ENCODE peak calls at places on chromosomes 7 and 10, in nine cellular contexts. One of them, this sample, is unnamed. For H3K9me3, the result is how much of the 10 kb centered on the place peaks cover.

GRCh38 chr10:128694532-128694931 is 568.3 kb upstream of the MKI67 start:
- DNase-seq in spleen: no peak
- DNase-seq in MM.1S: no peak
- DNase-seq in PC-3: no peak
- DNase-seq in fibroblast of lung: no peak
- DNase-seq in stomach: no peak
- DNase-seq in colonic mucosa: no peak
- DNase-seq in IMR-90: no peak
- DNase-seq in cardiac muscle cell: no peak
- DNase-seq in this sample: no peak

GRCh38 chr7:66859794-66860645 is 61.0 kb upstream of the TMEM248 start:
- DNase-seq in spleen: no peak
- DNase-seq in MM.1S: peak
- DNase-seq in PC-3: no peak
- DNase-seq in fibroblast of lung: peak
- DNase-seq in stomach: no peak
- DNase-seq in colonic mucosa: no peak
- DNase-seq in IMR-90: peak
- DNase-seq in cardiac muscle cell: peak
- DNase-seq in this sample: no peak

GRCh38 chr7:88095-88926 is 104.1 kb upstream of the FAM20C start:
- DNase-seq in spleen: no peak
- DNase-seq in MM.1S: no peak
- DNase-seq in PC-3: no peak
- DNase-seq in fibroblast of lung: no peak
- DNase-seq in stomach: no peak
- DNase-seq in colonic mucosa: no peak
- DNase-seq in IMR-90: no peak
- DNase-seq in cardiac muscle cell: peak
- DNase-seq in this sample: no peak

GRCh38 chr10:125692246-125692931 is 9.4 kb upstream of the TEX36 start:
- DNase-seq in spleen: no peak
- DNase-seq in MM.1S: no peak
- DNase-seq in PC-3: no peak
- DNase-seq in fibroblast of lung: peak
- DNase-seq in stomach: no peak
- DNase-seq in colonic mucosa: no peak
- DNase-seq in IMR-90: peak
- DNase-seq in cardiac muscle cell: no peak
- DNase-seq in this sample: no peak

GRCh38 chr10:117413928-117414618 is 38.8 kb upstream of the PDZD8 start:
- DNase-seq in spleen: no peak
- DNase-seq in MM.1S: no peak
- DNase-seq in PC-3: peak
- DNase-seq in fibroblast of lung: peak
- DNase-seq in stomach: no peak
- DNase-seq in colonic mucosa: no peak
- DNase-seq in IMR-90: no peak
- DNase-seq in cardiac muscle cell: no peak
- DNase-seq in this sample: no peak

GRCh38 chr7:70037171-70037933 is 439.1 kb downstream of the AUTS2 start:
- DNase-seq in spleen: no peak
- DNase-seq in MM.1S: no peak
- DNase-seq in PC-3: no peak
- DNase-seq in fibroblast of lung: peak
- DNase-seq in stomach: no peak
- DNase-seq in colonic mucosa: no peak
- DNase-seq in IMR-90: no peak
- DNase-seq in cardiac muscle cell: no peak
- DNase-seq in this sample: no peak

GRCh38 chr10:19815036-19815435 is 1.2 kb upstream of the PLXDC2 start:
- DNase-seq in spleen: no peak
- DNase-seq in MM.1S: no peak
- DNase-seq in PC-3: no peak
- DNase-seq in fibroblast of lung: no peak
- DNase-seq in stomach: no peak
- DNase-seq in colonic mucosa: no peak
- DNase-seq in IMR-90: no peak
- DNase-seq in cardiac muscle cell: no peak
- DNase-seq in this sample: no peak

GRCh38 chr7:22251906-22252495 is 105.0 kb downstream of the RAPGEF5 start:
- DNase-seq in spleen: no peak
- DNase-seq in MM.1S: no peak
- DNase-seq in PC-3: no peak
- DNase-seq in fibroblast of lung: no peak
- DNase-seq in stomach: no peak
- DNase-seq in colonic mucosa: no peak
- DNase-seq in IMR-90: no peak
- DNase-seq in cardiac muscle cell: peak
- DNase-seq in this sample: no peak

GRCh38 chr7:155456772-155457543 is 971 bp upstream of the EN2 start:
- DNase-seq in spleen: peak
- DNase-seq in MM.1S: no peak
- DNase-seq in PC-3: peak
- DNase-seq in fibroblast of lung: peak
- DNase-seq in stomach: peak
- DNase-seq in colonic mucosa: peak
- DNase-seq in IMR-90: peak
- DNase-seq in cardiac muscle cell: peak
- DNase-seq in this sample: peak

GRCh38 chr7:116588225-116588624 is 63.4 kb downstream of the CAV1 start:
- DNase-seq in spleen: peak
- DNase-seq in MM.1S: peak
- DNase-seq in PC-3: peak
- DNase-seq in fibroblast of lung: peak
- DNase-seq in stomach: no peak
- DNase-seq in colonic mucosa: no peak
- DNase-seq in IMR-90: peak
- DNase-seq in cardiac muscle cell: no peak
- DNase-seq in this sample: no peak

DNA sequence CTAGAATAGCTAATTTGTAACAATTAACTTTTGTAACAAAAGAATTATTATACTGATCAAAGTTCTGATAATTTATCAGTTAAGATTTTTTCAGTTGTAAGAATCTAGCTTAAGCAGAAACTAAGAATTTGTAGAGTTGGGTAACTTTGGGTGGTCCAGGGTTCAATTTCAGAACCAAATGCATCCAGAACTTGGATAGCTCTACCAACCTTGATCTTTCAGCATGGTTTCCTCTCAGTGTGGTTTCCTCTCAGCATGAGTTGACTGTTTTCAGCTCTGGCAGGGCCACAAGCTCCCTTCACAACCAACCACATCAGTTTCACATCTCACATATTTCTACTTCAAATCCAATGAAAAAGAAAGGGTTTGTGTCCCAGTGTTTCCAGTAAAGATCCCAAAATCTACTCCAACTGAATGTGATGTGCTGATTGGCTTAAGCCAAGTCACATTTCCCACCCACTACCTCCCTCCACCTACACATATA is 3.3 kb upstream of the FAS start:
- DNase-seq in spleen: no peak
- DNase-seq in MM.1S: peak
- DNase-seq in PC-3: no peak
- DNase-seq in fibroblast of lung: no peak
- DNase-seq in stomach: no peak
- DNase-seq in colonic mucosa: no peak
- DNase-seq in IMR-90: no peak
- DNase-seq in cardiac muscle cell: no peak
- DNase-seq in this sample: no peak
- TF ChIP-seq CTCF in spleen: no peak
- TF ChIP-seq CTCF in MM.1S: no peak
- TF ChIP-seq CTCF in PC-3: no peak
- TF ChIP-seq CTCF in fibroblast of lung: no peak
- TF ChIP-seq CTCF in stomach: no peak
- TF ChIP-seq CTCF in colonic mucosa: no peak
- TF ChIP-seq CTCF in IMR-90: no peak
- TF ChIP-seq CTCF in cardiac muscle cell: no peak
- TF ChIP-seq CTCF in this sample: no peak

DNA sequence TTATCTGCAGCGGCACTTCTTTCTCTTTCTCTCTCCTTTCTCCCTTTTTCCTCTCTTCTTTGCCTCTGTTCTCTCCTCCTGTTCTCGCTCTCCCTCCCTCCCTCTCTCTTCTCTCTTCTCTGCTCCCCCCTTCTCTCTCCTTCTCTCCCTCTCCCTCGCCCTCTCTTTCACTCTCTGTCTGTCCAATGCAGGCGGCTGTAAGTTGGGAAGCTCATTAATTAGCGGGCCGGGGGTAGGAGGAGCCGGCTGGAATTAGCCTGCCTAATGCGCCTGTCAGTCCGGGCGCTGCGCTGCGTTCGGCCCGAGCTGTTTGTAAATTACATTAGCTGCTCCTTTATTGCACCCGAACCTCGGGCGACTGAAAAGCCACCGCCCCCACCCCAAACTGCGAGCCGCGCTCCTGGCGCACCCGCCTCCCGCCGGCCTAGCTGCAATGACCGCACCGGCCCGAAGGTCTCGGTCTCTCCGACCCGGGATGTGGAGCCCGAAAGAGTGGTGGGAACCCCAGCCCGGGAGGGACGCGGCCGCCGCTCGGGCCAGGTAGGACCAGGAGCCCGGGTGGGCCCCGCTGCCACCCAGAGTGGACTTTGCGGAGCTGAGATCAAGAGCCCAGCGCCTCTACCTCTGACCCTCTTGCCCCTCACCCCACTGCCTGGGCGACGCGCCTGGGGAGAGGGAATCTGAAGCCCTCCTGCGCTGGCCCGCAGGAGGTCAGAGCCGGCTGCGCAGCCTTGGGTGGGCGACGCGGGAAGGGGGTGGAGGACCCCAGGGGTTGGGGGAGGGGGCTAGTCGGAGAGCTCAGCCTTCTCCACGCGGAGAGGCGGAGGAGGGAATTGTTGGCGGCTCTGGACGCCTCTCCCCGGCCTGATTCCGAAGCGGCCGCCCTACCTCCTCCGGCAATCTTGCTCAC is at the start of gene LBX1:
- DNase-seq in spleen: no peak
- DNase-seq in MM.1S: no peak
- DNase-seq in PC-3: no peak
- DNase-seq in fibroblast of lung: no peak
- DNase-seq in stomach: no peak
- DNase-seq in colonic mucosa: no peak
- DNase-seq in IMR-90: no peak
- DNase-seq in cardiac muscle cell: no peak
- DNase-seq in this sample: no peak
- H3K4me3 ChIP-seq in spleen: peak
- H3K4me3 ChIP-seq in MM.1S: no peak
- H3K4me3 ChIP-seq in PC-3: peak
- H3K4me3 ChIP-seq in fibroblast of lung: no peak
- H3K4me3 ChIP-seq in stomach: peak
- H3K4me3 ChIP-seq in colonic mucosa: no peak
- H3K4me3 ChIP-seq in IMR-90: no peak
- H3K4me3 ChIP-seq in cardiac muscle cell: peak
- H3K4me3 ChIP-seq in this sample: no peak

GRCh38 chr7:2687881-2688318 is at the start of gene AMZ1:
- DNase-seq in spleen: peak
- DNase-seq in MM.1S: no peak
- DNase-seq in PC-3: no peak
- DNase-seq in fibroblast of lung: no peak
- DNase-seq in stomach: no peak
- DNase-seq in colonic mucosa: no peak
- DNase-seq in IMR-90: no peak
- DNase-seq in cardiac muscle cell: no peak
- DNase-seq in this sample: no peak

GRCh38 chr7:2684501-2684900 is 3.5 kb upstream of the AMZ1 start:
- DNase-seq in spleen: peak
- DNase-seq in MM.1S: no peak
- DNase-seq in PC-3: no peak
- DNase-seq in fibroblast of lung: no peak
- DNase-seq in stomach: no peak
- DNase-seq in colonic mucosa: no peak
- DNase-seq in IMR-90: no peak
- DNase-seq in cardiac muscle cell: no peak
- DNase-seq in this sample: no peak

GRCh38 chr7:2688409-2689342 is 674 bp downstream of the AMZ1 start:
- DNase-seq in spleen: peak
- DNase-seq in MM.1S: peak
- DNase-seq in PC-3: no peak
- DNase-seq in fibroblast of lung: peak
- DNase-seq in stomach: no peak
- DNase-seq in colonic mucosa: no peak
- DNase-seq in IMR-90: no peak
- DNase-seq in cardiac muscle cell: no peak
- DNase-seq in this sample: no peak

GRCh38 chr7:2687338-2687869 is 598 bp upstream of the AMZ1 start:
- DNase-seq in spleen: peak
- DNase-seq in MM.1S: no peak
- DNase-seq in PC-3: no peak
- DNase-seq in fibroblast of lung: peak
- DNase-seq in stomach: peak
- DNase-seq in colonic mucosa: no peak
- DNase-seq in IMR-90: peak
- DNase-seq in cardiac muscle cell: no peak
- DNase-seq in this sample: no peak

GRCh38 chr7:2686101-2686500 is 1.9 kb upstream of the AMZ1 start:
- DNase-seq in spleen: no peak
- DNase-seq in MM.1S: no peak
- DNase-seq in PC-3: no peak
- DNase-seq in fibroblast of lung: no peak
- DNase-seq in stomach: no peak
- DNase-seq in colonic mucosa: no peak
- DNase-seq in IMR-90: no peak
- DNase-seq in cardiac muscle cell: no peak
- DNase-seq in this sample: no peak
- H3K9me3 ChIP-seq in spleen: under half
- H3K9me3 ChIP-seq in MM.1S: under half
- H3K9me3 ChIP-seq in PC-3: under half
- H3K9me3 ChIP-seq in fibroblast of lung: under half
- H3K9me3 ChIP-seq in stomach: under half
- H3K9me3 ChIP-seq in colonic mucosa: under half
- H3K9me3 ChIP-seq in IMR-90: under half
- H3K9me3 ChIP-seq in cardiac muscle cell: under half
- H3K9me3 ChIP-seq in this sample: under half

GRCh38 chr10:1048349-1048731 is 579 bp downstream of the IDI1 start:
- DNase-seq in spleen: peak
- DNase-seq in MM.1S: peak
- DNase-seq in PC-3: peak
- DNase-seq in fibroblast of lung: peak
- DNase-seq in stomach: no peak
- DNase-seq in colonic mucosa: no peak
- DNase-seq in IMR-90: peak
- DNase-seq in cardiac muscle cell: no peak
- DNase-seq in this sample: peak

GRCh38 chr10:1049425-1049958 is 573 bp upstream of the IDI1 start:
- DNase-seq in spleen: no peak
- DNase-seq in MM.1S: no peak
- DNase-seq in PC-3: peak
- DNase-seq in fibroblast of lung: peak
- DNase-seq in stomach: peak
- DNase-seq in colonic mucosa: no peak
- DNase-seq in IMR-90: no peak
- DNase-seq in cardiac muscle cell: no peak
- DNase-seq in this sample: no peak

GRCh38 chr10:1050145-1050544 is 1.2 kb upstream of the IDI1 start:
- DNase-seq in spleen: no peak
- DNase-seq in MM.1S: peak
- DNase-seq in PC-3: peak
- DNase-seq in fibroblast of lung: peak
- DNase-seq in stomach: no peak
- DNase-seq in colonic mucosa: peak
- DNase-seq in IMR-90: peak
- DNase-seq in cardiac muscle cell: peak
- DNase-seq in this sample: no peak

GRCh38 chr10:1048732-1049424 is at the start of gene IDI1:
- DNase-seq in spleen: peak
- DNase-seq in MM.1S: peak
- DNase-seq in PC-3: peak
- DNase-seq in fibroblast of lung: peak
- DNase-seq in stomach: peak
- DNase-seq in colonic mucosa: peak
- DNase-seq in IMR-90: peak
- DNase-seq in cardiac muscle cell: peak
- DNase-seq in this sample: peak

GRCh38 chr10:1050555-1050954 is 1.6 kb upstream of the IDI1 start:
- DNase-seq in spleen: no peak
- DNase-seq in MM.1S: peak
- DNase-seq in PC-3: peak
- DNase-seq in fibroblast of lung: no peak
- DNase-seq in stomach: no peak
- DNase-seq in colonic mucosa: peak
- DNase-seq in IMR-90: no peak
- DNase-seq in cardiac muscle cell: no peak
- DNase-seq in this sample: peak
- TF ChIP-seq CTCF in spleen: no peak
- TF ChIP-seq CTCF in MM.1S: peak
- TF ChIP-seq CTCF in PC-3: no peak
- TF ChIP-seq CTCF in fibroblast of lung: no peak
- TF ChIP-seq CTCF in stomach: no peak
- TF ChIP-seq CTCF in colonic mucosa: no peak
- TF ChIP-seq CTCF in IMR-90: no peak
- TF ChIP-seq CTCF in cardiac muscle cell: no peak
- TF ChIP-seq CTCF in this sample: no peak

This sample was measured in mucosa of descending colon.